ENCODE peak calls at places on chromosomes 12 and 14, in four cellular contexts. M, V, R and U are unnamed samples.
A peak's percentile ranks its signal among the peaks of the same experiment; 100 is the strongest.

GRCh38 chr12:39372929-39373328 is 70.0 kb downstream of the KIF21A start:
- DNase-seq in V (peak; percentile 61), M (no peak), R (no peak), U (no peak)

GRCh38 chr14:56247495-56248087 is 129.4 kb downstream of the PELI2 start:
- DNase-seq in M (peak; percentile 12), V (no peak), R (peak; percentile 5), U (no peak)

GRCh38 chr12:20656600-20656999 is 38.5 kb upstream of the SLCO1C1 start:
- DNase-seq in V (no peak), R (no peak), M (peak; percentile 94), U (no peak)

GRCh38 chr12:128966411-128966810 is 113.1 kb downstream of the GLT1D1 start:
- DNase-seq in M (no peak), R (no peak), V (no peak), U (no peak)

GRCh38 chr12:11433664-11434063 is 38.3 kb upstream of the PRB2 start:
- DNase-seq in M (no peak), R (no peak), V (no peak), U (no peak)

GRCh38 chr12:46458500-46459106 is 86.0 kb upstream of the SLC38A2 start:
- DNase-seq in R (no peak), V (no peak), M (no peak), U (no peak)

GRCh38 chr14:24465369-24465768 is 22.8 kb upstream of the SDR39U1 start:
- DNase-seq in V (no peak), M (no peak), R (no peak), U (no peak)

GRCh38 chr12:22684526-22685118 is 59.7 kb downstream of the ETNK1 start:
- DNase-seq in R (peak; percentile 44), M (peak; percentile 17), V (peak; percentile 11), U (peak; percentile 12)

GRCh38 chr14:93150227-93151206 is 34.2 kb downstream of the MOAP1 start:
- DNase-seq in M (peak; percentile 63), V (no peak), R (no peak), U (no peak)

GRCh38 chr14:89721991-89722390 is 232.5 kb downstream of the EFCAB11 start:
- DNase-seq in R (no peak), M (no peak), V (no peak), U (no peak)

GRCh38 chr12:94649349-94650142 is 811 bp downstream of the TMCC3 start:
- DNase-seq in V (no peak), R (no peak), M (no peak), U (peak; percentile 50)

GRCh38 chr12:101619868-101620761 is 25.3 kb downstream of the MYBPC1 start:
- DNase-seq in R (no peak), V (no peak), M (no peak), U (no peak)

GRCh38 chr14:78340250-78340649 is 170.1 kb downstream of the NRXN3 start:
- DNase-seq in M (no peak), R (no peak), V (no peak), U (no peak)

GRCh38 chr14:38039526-38039925 is 168.2 kb upstream of the SSTR1 start:
- DNase-seq in M (no peak), V (no peak), R (no peak), U (no peak)

GRCh38 chr14:25887251-25887908 is 710.5 kb downstream of the NOVA1 start:
- DNase-seq in R (no peak), V (no peak), M (no peak), U (no peak)

GRCh38 chr12:26936559-26937442 is 980 bp downstream of the INTS13 start:
- DNase-seq in R (peak; percentile 31), V (no peak), M (no peak), U (peak; percentile 10)

GRCh38 chr12:66036317-66036716 is 94.2 kb downstream of the LLPH start:
- DNase-seq in V (no peak), R (no peak), M (peak; percentile 60), U (no peak)

GRCh38 chr12:466039-466438 is 6.3 kb downstream of the B4GALNT3 start:
- DNase-seq in M (no peak), V (no peak), R (no peak), U (no peak)

GRCh38 chr14:60195179-60195810 is 30.1 kb upstream of the DHRS7 start:
- DNase-seq in V (no peak), R (peak; percentile 16), M (no peak), U (no peak)

GRCh38 chr14:24052656-24053547 is 1.1 kb downstream of the CARMIL3 start:
- DNase-seq in R (peak; percentile 15), M (no peak), V (no peak), U (no peak)

GRCh38 chr14:101727611-101728010 is 33.9 kb upstream of the PPP2R5C start:
- DNase-seq in M (no peak), R (no peak), V (no peak), U (no peak)

GRCh38 chr12:24534632-24535031 is 414.3 kb downstream of the BCAT1 start:
- DNase-seq in R (no peak), M (no peak), V (no peak), U (no peak)

GRCh38 chr12:43786899-43787693 is 19.0 kb downstream of the TWF1 start:
- DNase-seq in R (no peak), M (no peak), V (no peak), U (no peak)

GRCh38 chr12:69966409-69966808 is 141.4 kb downstream of the MYRFL start:
- DNase-seq in R (no peak), V (no peak), M (peak; percentile 3), U (no peak)

GRCh38 chr12:43551971-43552559 is at the start of gene ADAMTS20:
- DNase-seq in M (no peak), V (no peak), R (no peak), U (peak; percentile 88)

GRCh38 chr14:22509751-22510300 is 79.2 kb downstream of the DAD1 start:
- DNase-seq in M (no peak), R (no peak), V (no peak), U (no peak)

DNA sequence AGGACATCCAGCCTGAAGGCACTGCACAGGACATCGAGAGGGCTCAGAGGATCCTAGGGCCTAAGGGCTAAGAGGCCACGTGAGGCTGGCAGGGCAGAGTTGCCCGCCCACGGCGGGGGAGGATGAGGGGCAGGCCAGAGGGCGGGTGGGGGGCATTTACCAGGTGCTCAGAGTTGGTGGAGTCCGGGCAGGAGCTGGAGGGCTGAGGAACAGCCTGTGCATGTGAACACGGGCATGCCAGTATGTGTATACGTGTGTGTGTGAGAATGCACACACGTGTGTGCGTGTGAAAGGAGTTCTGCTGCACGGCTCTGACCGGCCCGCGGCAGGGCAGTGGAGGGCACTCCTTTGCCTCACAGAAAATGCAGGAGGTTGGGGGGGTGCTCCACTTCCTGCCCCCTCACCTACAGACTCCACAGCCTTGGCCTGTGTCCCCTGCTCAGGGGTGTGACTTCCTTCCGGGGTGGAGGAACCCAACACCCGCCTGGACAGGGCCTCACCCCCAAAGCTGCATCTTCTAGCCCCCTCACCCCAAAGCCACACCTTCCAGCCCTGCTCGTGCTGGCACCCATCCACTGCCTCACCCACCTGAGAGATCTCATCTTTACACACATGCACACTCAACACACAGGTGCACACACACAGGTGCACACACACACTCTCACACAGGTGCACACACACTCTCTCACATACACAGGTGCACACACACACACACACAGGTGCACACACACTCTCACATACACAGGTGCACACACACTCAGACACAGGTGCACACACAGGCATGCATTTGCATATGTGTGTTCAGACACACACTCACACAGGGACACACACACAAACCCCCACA is 11.8 kb upstream of the GPR132 start:
- DNase-seq in R (no peak), M (no peak), V (no peak), U (no peak)
- TF ChIP-seq SP1 in R (no peak), M (no peak), V (no peak), U (no peak)

GRCh38 chr12:115380509-115381120 is 696.6 kb upstream of the TBX3 start:
- DNase-seq in M (no peak), R (no peak), V (no peak), U (no peak)
- TF ChIP-seq TARDBP in M (no peak), R (no peak), V (no peak), U (no peak)

GRCh38 chr12:52528641-52529143 is 8.5 kb upstream of the KRT5 start:
- DNase-seq in R (no peak), V (no peak), M (no peak), U (no peak)
- TF ChIP-seq SP1 in R (no peak), V (no peak), M (no peak), U (no peak)

GRCh38 chr12:62910549-62911169 is 24.3 kb downstream of the PPM1H start:
- DNase-seq in R (peak; percentile 85), M (no peak), V (no peak), U (no peak)

GRCh38 chr12:62913380-62913779 is 21.6 kb downstream of the PPM1H start:
- DNase-seq in V (no peak), R (no peak), M (no peak), U (no peak)

GRCh38 chr12:62914443-62914909 is 20.5 kb downstream of the PPM1H start:
- DNase-seq in M (no peak), V (no peak), R (peak; percentile 55), U (no peak)

GRCh38 chr12:62911288-62911687 is 23.7 kb downstream of the PPM1H start:
- DNase-seq in R (no peak), V (no peak), M (no peak), U (no peak)

DNA sequence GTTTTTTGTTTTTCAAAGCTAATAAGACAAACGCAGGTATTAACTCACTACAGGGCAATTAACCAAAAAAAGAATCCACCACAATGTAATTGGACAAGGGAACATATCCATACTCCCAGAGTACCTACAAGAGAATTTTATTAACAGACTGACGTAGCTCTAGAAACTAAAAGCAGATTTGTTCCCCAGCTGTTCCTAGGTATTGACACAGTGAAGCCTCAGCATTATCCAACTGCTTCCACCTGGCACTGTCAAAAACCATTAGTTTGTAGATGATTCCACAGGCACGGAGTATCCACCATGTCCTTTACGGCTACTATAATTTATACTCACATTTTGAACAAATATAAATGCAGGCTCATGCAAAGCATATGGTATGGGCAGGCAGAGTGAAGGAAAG is 22.3 kb downstream of the PPM1H start:
- DNase-seq in R (no peak), M (no peak), V (no peak), U (no peak)
- TF ChIP-seq TARDBP in R (no peak), M (no peak), V (no peak), U (no peak)

DNA sequence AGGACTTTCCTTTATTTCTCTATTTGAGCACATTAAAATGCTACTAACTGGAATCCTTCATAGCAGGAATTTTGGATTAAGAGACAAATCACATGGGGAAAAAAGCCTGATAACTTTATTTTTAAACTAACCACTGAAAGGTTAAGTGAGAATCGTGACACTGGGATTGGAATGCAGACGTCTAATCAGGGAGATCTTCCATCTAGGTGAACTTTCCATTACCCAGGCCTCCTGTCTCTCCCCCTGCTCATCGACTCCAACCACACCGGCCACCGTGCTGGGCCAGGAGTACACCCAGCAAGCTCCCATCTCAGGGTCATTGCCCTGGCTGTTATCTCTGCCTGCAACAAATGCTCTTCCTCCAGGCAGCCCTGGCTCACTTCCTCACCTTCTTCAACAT is 19.0 kb downstream of the PTGER2 start:
- DNase-seq in R (no peak), M (no peak), V (no peak), U (no peak)
- TF ChIP-seq SP1 in R (no peak), M (no peak), V (no peak), U (no peak)

GRCh38 chr12:92558241-92558773 is 144.5 kb upstream of the PLEKHG7 start:
- DNase-seq in V (no peak), R (no peak), M (no peak), U (no peak)

GRCh38 chr12:92558806-92559205 is 144.0 kb upstream of the PLEKHG7 start:
- DNase-seq in V (no peak), M (no peak), R (no peak), U (no peak)

GRCh38 chr12:92560713-92561542 is 141.9 kb upstream of the PLEKHG7 start:
- DNase-seq in M (no peak), V (no peak), R (no peak), U (no peak)

GRCh38 chr12:92562063-92562734 is 140.6 kb upstream of the PLEKHG7 start:
- DNase-seq in V (no peak), R (no peak), M (no peak), U (no peak)

GRCh38 chr12:92561543-92561899 is 141.3 kb upstream of the PLEKHG7 start:
- DNase-seq in M (no peak), R (peak; percentile 30), V (no peak), U (no peak)
- TF ChIP-seq TARDBP in M (no peak), R (no peak), V (no peak), U (no peak)